ENCODE peak calls at places on chromosomes 12 and 14, in five cellular contexts. B is H1, T is A549, U is HepG2, J is SK-N-SH. O is an unnamed sample.
A peak's percentile ranks its signal among the peaks of the same experiment; 100 is the strongest.

GRCh38 chr12:12803186-12803585 is 10.0 kb upstream of the DDX47 start:
- DNase-seq in B (no peak), U (peak; percentile 62), J (peak; percentile 27), T (peak; percentile 98), O (peak; percentile 75)

GRCh38 chr14:95507701-95508103 is 8.7 kb downstream of the SYNE3 start:
- DNase-seq in J (peak; percentile 55), T (no peak), B (no peak), U (no peak), O (no peak)

GRCh38 chr12:53937596-53938275 is 895 bp upstream of the HOXC13 start:
- DNase-seq in B (no peak), T (no peak), J (no peak), U (no peak), O (no peak)

GRCh38 chr14:36905272-36906046 is 243.8 kb downstream of the PAX9 start:
- DNase-seq in B (no peak), U (no peak), J (no peak), T (no peak), O (no peak)

GRCh38 chr12:3304436-3305135 is 186.4 kb upstream of the PRMT8 start:
- DNase-seq in T (peak; percentile 41), B (no peak), U (peak; percentile 80), J (no peak), O (no peak)

GRCh38 chr12:97567619-97568110 is 105.1 kb downstream of the RMST start:
- DNase-seq in T (peak; percentile 9), J (no peak), U (peak; percentile 89), B (no peak), O (no peak)

GRCh38 chr14:97390031-97390729 is 593.0 kb downstream of the VRK1 start:
- DNase-seq in T (no peak), B (no peak), J (no peak), U (no peak), O (no peak)

GRCh38 chr12:15899282-15899870 is 11.8 kb upstream of the DERA start:
- DNase-seq in U (peak; percentile 30), B (no peak), J (no peak), T (peak; percentile 35), O (no peak)

GRCh38 chr12:24380122-24380521 is 430.7 kb upstream of the SOX5 start:
- DNase-seq in T (no peak), U (no peak), B (no peak), J (no peak), O (no peak)

GRCh38 chr12:98492580-98493140 is 22.7 kb upstream of the TMPO start:
- DNase-seq in B (no peak), U (no peak), J (no peak), T (no peak), O (no peak)

GRCh38 chr12:54549774-54550451 is 512 bp downstream of the PDE1B start:
- DNase-seq in T (no peak), J (no peak), B (no peak), U (no peak), O (no peak)

GRCh38 chr12:95506707-95507523 is 33.0 kb downstream of the METAP2 start:
- DNase-seq in U (no peak), T (no peak), B (no peak), J (no peak), O (no peak)

GRCh38 chr12:90207799-90208198 is 499.2 kb upstream of the ATP2B1 start:
- DNase-seq in J (no peak), B (no peak), T (peak; percentile 27), U (no peak), O (no peak)

GRCh38 chr12:12683725-12684124 is 12.3 kb downstream of the GPR19 start:
- DNase-seq in T (no peak), U (no peak), B (peak; percentile 38), J (no peak), O (no peak)

GRCh38 chr14:92513204-92513965 is at the start of gene RIN3:
- DNase-seq in B (peak; percentile 72), T (peak; percentile 59), U (peak; percentile 38), J (peak; percentile 47), O (no peak)

GRCh38 chr12:29008786-29009185 is 140.3 kb upstream of the FAR2 start:
- DNase-seq in B (no peak), J (no peak), U (no peak), T (no peak), O (no peak)

GRCh38 chr12:26523708-26524150 is 309.3 kb downstream of the ITPR2 start:
- DNase-seq in J (peak; percentile 67), B (no peak), T (no peak), U (no peak), O (no peak)

GRCh38 chr12:77999074-77999715 is 168.5 kb downstream of the NAV3 start:
- DNase-seq in U (no peak), T (no peak), J (no peak), B (no peak), O (no peak)

GRCh38 chr12:49987620-49988303 is 15.0 kb downstream of the AQP6 start:
- DNase-seq in T (no peak), U (peak; percentile 53), B (no peak), J (no peak), O (no peak)

GRCh38 chr12:108622921-108623514 is 10.7 kb downstream of the SELPLG start:
- DNase-seq in U (no peak), B (no peak), T (no peak), J (no peak), O (no peak)

GRCh38 chr12:91722072-91722471 is 423.6 kb downstream of the BTG1 start:
- DNase-seq in B (no peak), T (no peak), J (no peak), U (no peak), O (no peak)

GRCh38 chr12:119624971-119625370 is 31.4 kb downstream of the TMEM233 start:
- DNase-seq in B (no peak), J (peak; percentile 47), T (no peak), U (no peak), O (no peak)

GRCh38 chr14:67532998-67533753 is at the start of gene PLEKHH1:
- DNase-seq in J (peak; percentile 91), B (peak; percentile 84), U (peak; percentile 49), T (peak; percentile 77), O (peak; percentile 68)

GRCh38 chr12:2864198-2864597 is 7.4 kb upstream of the TEX52 start:
- DNase-seq in J (no peak), B (no peak), U (no peak), T (no peak), O (no peak)

GRCh38 chr14:101065246-101065645 is 161.7 kb upstream of the RTL1 start:
- DNase-seq in U (no peak), T (no peak), J (no peak), B (no peak), O (no peak)

GRCh38 chr12:94980577-94980976 is 22.9 kb downstream of the NDUFA12 start:
- DNase-seq in T (peak; percentile 30), U (no peak), J (peak; percentile 21), B (no peak), O (no peak)

GRCh38 chr12:69046372-69046771 is 113.4 kb upstream of the CPM start:
- DNase-seq in B (no peak), U (peak; percentile 84), J (no peak), T (no peak), O (no peak)

GRCh38 chr12:131121705-131122405 is 168.1 kb downstream of the ADGRD1 start:
- DNase-seq in J (no peak), U (no peak), B (no peak), T (peak; percentile 27), O (peak; percentile 41)

GRCh38 chr12:131120831-131121271 is 167.1 kb downstream of the ADGRD1 start:
- DNase-seq in B (no peak), U (no peak), T (no peak), J (no peak), O (no peak)

GRCh38 chr12:131117438-131118245 is 163.9 kb downstream of the ADGRD1 start:
- DNase-seq in T (no peak), J (no peak), U (no peak), B (no peak), O (no peak)

GRCh38 chr12:131118366-131118765 is 164.7 kb downstream of the ADGRD1 start:
- DNase-seq in B (no peak), J (no peak), U (no peak), T (no peak), O (no peak)

DNA sequence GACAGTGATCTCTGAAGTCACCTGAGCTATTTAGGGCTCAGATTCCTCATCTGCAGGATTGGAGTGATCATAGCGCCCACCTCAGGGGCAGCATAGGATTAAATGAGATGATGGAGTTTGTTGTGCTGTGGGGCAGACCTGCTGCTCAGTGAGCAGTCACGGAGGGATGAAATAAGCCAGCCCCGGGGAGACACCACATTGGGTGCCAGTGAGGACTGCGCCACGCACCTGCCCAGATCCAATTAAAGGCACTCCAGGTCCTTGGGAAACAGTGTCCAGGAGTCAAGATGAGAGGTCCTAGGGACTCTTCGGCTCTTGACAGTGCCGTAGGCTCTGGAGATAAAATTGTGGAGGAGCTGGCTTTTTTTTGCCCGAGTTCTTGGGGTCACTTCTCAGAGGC is 166.2 kb downstream of the ADGRD1 start:
- DNase-seq in U (no peak), J (no peak), T (no peak), B (no peak), O (no peak)
- TF ChIP-seq CHD2 in U (no peak), J (no peak), T (no peak), B (no peak), O (no peak)

GRCh38 chr12:130644566-130644965 is 71.5 kb downstream of the RIMBP2 start:
- DNase-seq in U (no peak), B (no peak), T (no peak), J (no peak), O (no peak)
- TF ChIP-seq CHD2 in U (no peak), B (no peak), T (no peak), J (no peak), O (no peak)

GRCh38 chr14:60647837-60648168 is 1.5 kb downstream of the SIX1 start:
- DNase-seq in T (no peak), B (no peak), J (no peak), U (no peak), O (no peak)

GRCh38 chr14:60647081-60647836 is 2.0 kb downstream of the SIX1 start:
- DNase-seq in T (peak; percentile 54), J (no peak), U (peak; percentile 32), B (peak; percentile 74), O (no peak)

GRCh38 chr14:60648934-60649814 is at the start of gene SIX1:
- DNase-seq in T (peak; percentile 93), B (peak; percentile 89), U (peak; percentile 77), J (peak; percentile 88), O (peak; percentile 79)

GRCh38 chr14:60649815-60650381 is 621 bp upstream of the SIX1 start:
- DNase-seq in J (no peak), U (no peak), T (peak; percentile 37), B (no peak), O (no peak)

GRCh38 chr14:60648169-60648933 is 926 bp downstream of the SIX1 start:
- DNase-seq in T (peak; percentile 41), U (no peak), B (no peak), J (peak; percentile 53), O (peak; percentile 34)
- TF ChIP-seq CHD2 in T (no peak), U (no peak), B (no peak), J (no peak), O (no peak)

DNA sequence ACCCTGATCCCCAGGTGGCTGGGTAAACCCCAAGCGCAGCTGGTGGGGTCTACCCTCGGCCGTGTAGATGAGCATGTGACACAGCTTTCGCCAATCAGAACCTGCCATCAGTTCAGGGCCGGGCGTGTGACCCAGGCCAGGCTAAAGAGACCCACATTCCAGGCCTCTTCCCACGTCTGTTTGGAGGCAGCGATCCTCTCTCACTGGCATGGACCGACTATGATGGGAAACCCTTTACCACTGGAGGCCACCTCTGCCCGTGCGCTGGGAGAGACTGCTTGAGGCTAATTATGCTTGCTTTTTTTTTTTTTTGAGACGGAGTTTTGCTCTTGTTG is 38.9 kb downstream of the TRAFD1 start:
- DNase-seq in B (no peak), U (no peak), T (no peak), J (no peak), O (no peak)
- TF ChIP-seq CHD2 in B (no peak), U (no peak), T (no peak), J (no peak), O (no peak)